ENCODE peak calls at places on chromosomes 16 and 17, in four cellular contexts. One of them, this sample, is unnamed.
A peak's percentile ranks its signal among the peaks of the same experiment; 100 is the strongest.

GRCh38 chr17:56292010-56292409 is 138.7 kb downstream of the ANKFN1 start:
- DNase-seq in adrenal gland: no peak
- DNase-seq in tibial nerve: no peak
- DNase-seq in keratinocyte: peak; percentile 1
- DNase-seq in this sample: no peak

GRCh38 chr16:63372283-63372682 is 1336.0 kb upstream of the CDH8 start:
- DNase-seq in adrenal gland: no peak
- DNase-seq in tibial nerve: no peak
- DNase-seq in keratinocyte: no peak
- DNase-seq in this sample: no peak

GRCh38 chr16:13864689-13865088 is 55.3 kb upstream of the ERCC4 start:
- DNase-seq in adrenal gland: no peak
- DNase-seq in tibial nerve: no peak
- DNase-seq in keratinocyte: no peak
- DNase-seq in this sample: no peak

GRCh38 chr16:85275533-85276249 is 163.4 kb upstream of the CIBAR2 start:
- DNase-seq in adrenal gland: peak; percentile 85
- DNase-seq in tibial nerve: peak; percentile 59
- DNase-seq in keratinocyte: no peak
- DNase-seq in this sample: peak; percentile 73

GRCh38 chr17:11608396-11608795 is 10.1 kb downstream of the DNAH9 start:
- DNase-seq in adrenal gland: peak; percentile 94
- DNase-seq in tibial nerve: peak; percentile 40
- DNase-seq in keratinocyte: no peak
- DNase-seq in this sample: no peak

GRCh38 chr16:88428156-88428555 is 24.9 kb upstream of the ZFPM1 start:
- DNase-seq in adrenal gland: no peak
- DNase-seq in tibial nerve: no peak
- DNase-seq in keratinocyte: no peak
- DNase-seq in this sample: no peak

GRCh38 chr16:27520982-27521673 is 28.6 kb downstream of the GTF3C1 start:
- DNase-seq in adrenal gland: peak; percentile 81
- DNase-seq in tibial nerve: no peak
- DNase-seq in keratinocyte: no peak
- DNase-seq in this sample: peak; percentile 75

GRCh38 chr17:5043524-5043923 is 8.3 kb upstream of the SLC52A1 start:
- DNase-seq in adrenal gland: no peak
- DNase-seq in tibial nerve: no peak
- DNase-seq in keratinocyte: no peak
- DNase-seq in this sample: no peak

GRCh38 chr17:47945529-47946508 is 4.4 kb downstream of the PNPO start:
- DNase-seq in adrenal gland: no peak
- DNase-seq in tibial nerve: no peak
- DNase-seq in keratinocyte: no peak
- DNase-seq in this sample: no peak

GRCh38 chr17:44002141-44002848 is 2.1 kb upstream of the NAGS start:
- DNase-seq in adrenal gland: no peak
- DNase-seq in tibial nerve: no peak
- DNase-seq in keratinocyte: no peak
- DNase-seq in this sample: no peak

GRCh38 chr16:57994361-57994760 is 6.1 kb downstream of the ZNF319 start:
- DNase-seq in adrenal gland: no peak
- DNase-seq in tibial nerve: no peak
- DNase-seq in keratinocyte: no peak
- DNase-seq in this sample: no peak

GRCh38 chr17:7754656-7755055 is 37.1 kb downstream of the DNAH2 start:
- DNase-seq in adrenal gland: no peak
- DNase-seq in tibial nerve: no peak
- DNase-seq in keratinocyte: no peak
- DNase-seq in this sample: no peak

GRCh38 chr17:76261421-76262215 is 3.5 kb upstream of the UBALD2 start:
- DNase-seq in adrenal gland: no peak
- DNase-seq in tibial nerve: no peak
- DNase-seq in keratinocyte: no peak
- DNase-seq in this sample: no peak

GRCh38 chr16:11957591-11958395 is 7.2 kb upstream of the TNFRSF17 start:
- DNase-seq in adrenal gland: no peak
- DNase-seq in tibial nerve: no peak
- DNase-seq in keratinocyte: no peak
- DNase-seq in this sample: no peak

GRCh38 chr16:66472961-66473610 is 46.0 kb downstream of the BEAN1 start:
- DNase-seq in adrenal gland: no peak
- DNase-seq in tibial nerve: no peak
- DNase-seq in keratinocyte: no peak
- DNase-seq in this sample: no peak

GRCh38 chr17:65231086-65231485 is 93.9 kb downstream of the RGS9 start:
- DNase-seq in adrenal gland: no peak
- DNase-seq in tibial nerve: no peak
- DNase-seq in keratinocyte: no peak
- DNase-seq in this sample: no peak

GRCh38 chr16:84960942-84961341 is 50.4 kb downstream of the ZDHHC7 start:
- DNase-seq in adrenal gland: no peak
- DNase-seq in tibial nerve: no peak
- DNase-seq in keratinocyte: no peak
- DNase-seq in this sample: no peak

GRCh38 chr16:74830646-74831045 is 56.0 kb upstream of the FA2H start:
- DNase-seq in adrenal gland: peak; percentile 29
- DNase-seq in tibial nerve: no peak
- DNase-seq in keratinocyte: no peak
- DNase-seq in this sample: no peak

GRCh38 chr17:38341035-38341721 is 2.6 kb downstream of the GPR179 start:
- DNase-seq in adrenal gland: peak; percentile 86
- DNase-seq in tibial nerve: peak; percentile 43
- DNase-seq in keratinocyte: no peak
- DNase-seq in this sample: no peak

GRCh38 chr17:30236297-30236624 is 764 bp upstream of the SLC6A4 start:
- DNase-seq in adrenal gland: no peak
- DNase-seq in tibial nerve: no peak
- DNase-seq in keratinocyte: no peak
- DNase-seq in this sample: no peak

GRCh38 chr17:77363821-77364361 is 223.1 kb downstream of the SEC14L1 start:
- DNase-seq in adrenal gland: peak; percentile 85
- DNase-seq in tibial nerve: no peak
- DNase-seq in keratinocyte: no peak
- DNase-seq in this sample: no peak
- H3K4me1 ChIP-seq in adrenal gland: peaks cover 36% of the 10 kb centered on the region
- H3K4me1 ChIP-seq in tibial nerve: peaks cover 44% of the 10 kb centered on the region
- H3K4me1 ChIP-seq in keratinocyte: peaks cover 57% of the 10 kb centered on the region
- H3K4me1 ChIP-seq in this sample: no peaks in the 10 kb centered on the region

DNA sequence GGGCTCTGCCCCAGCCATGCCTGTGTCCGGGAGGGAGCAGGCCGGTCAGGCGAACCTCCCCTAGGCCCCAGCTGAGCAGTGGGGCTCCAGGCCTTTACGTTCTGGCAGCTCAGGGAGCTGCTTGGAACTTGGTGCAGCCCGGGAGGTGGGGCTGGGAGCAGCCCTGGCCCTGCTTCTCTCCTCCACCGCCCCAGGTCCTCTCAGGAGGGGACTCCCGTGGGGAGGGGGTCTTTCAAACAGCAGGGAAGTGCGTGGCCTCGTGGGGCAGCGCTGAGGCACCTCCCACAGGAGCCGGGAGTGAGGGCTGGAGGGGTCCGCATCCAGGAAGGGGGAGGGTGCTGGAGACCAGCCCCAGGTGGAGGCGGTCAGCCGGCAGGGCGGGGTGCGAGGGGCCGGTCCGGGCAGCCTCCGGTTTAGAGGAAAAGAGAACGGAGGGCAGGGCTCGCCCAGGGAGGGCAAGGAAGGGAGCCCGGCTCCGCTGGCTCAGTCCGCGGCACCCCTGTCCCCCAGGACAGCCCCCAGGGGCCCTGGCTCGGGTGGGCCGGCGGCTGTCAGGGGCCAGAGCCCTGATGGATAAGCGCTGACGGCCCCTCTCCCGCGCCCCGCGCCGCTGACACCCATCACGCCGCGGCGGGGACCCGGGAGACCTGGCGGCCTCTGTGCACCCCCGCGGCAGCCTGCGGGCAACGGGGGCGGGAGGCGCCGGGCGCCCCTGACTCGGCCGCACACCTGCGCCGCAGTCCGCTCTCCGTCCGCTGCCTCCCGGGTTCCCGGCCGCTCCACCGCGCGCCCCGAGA is 585 bp upstream of the PRR35 start:
- DNase-seq in adrenal gland: no peak
- DNase-seq in tibial nerve: no peak
- DNase-seq in keratinocyte: no peak
- DNase-seq in this sample: no peak
- H3K4me3 ChIP-seq in adrenal gland: no peak overlapping the region
- H3K4me3 ChIP-seq in tibial nerve: no peak overlapping the region
- H3K4me3 ChIP-seq in keratinocyte: no peak overlapping the region
- H3K4me3 ChIP-seq in this sample: no peak overlapping the region

GRCh38 chr17:63439682-63440081 is 6.4 kb downstream of the CYB561 start:
- DNase-seq in adrenal gland: no peak
- DNase-seq in tibial nerve: no peak
- DNase-seq in keratinocyte: no peak
- DNase-seq in this sample: peak; percentile 27
- H3K27ac ChIP-seq in adrenal gland: no peak overlapping the region
- H3K27ac ChIP-seq in tibial nerve: peak overlapping the region; percentile 82
- H3K27ac ChIP-seq in keratinocyte: no peak overlapping the region
- H3K27ac ChIP-seq in this sample: no peak overlapping the region

DNA sequence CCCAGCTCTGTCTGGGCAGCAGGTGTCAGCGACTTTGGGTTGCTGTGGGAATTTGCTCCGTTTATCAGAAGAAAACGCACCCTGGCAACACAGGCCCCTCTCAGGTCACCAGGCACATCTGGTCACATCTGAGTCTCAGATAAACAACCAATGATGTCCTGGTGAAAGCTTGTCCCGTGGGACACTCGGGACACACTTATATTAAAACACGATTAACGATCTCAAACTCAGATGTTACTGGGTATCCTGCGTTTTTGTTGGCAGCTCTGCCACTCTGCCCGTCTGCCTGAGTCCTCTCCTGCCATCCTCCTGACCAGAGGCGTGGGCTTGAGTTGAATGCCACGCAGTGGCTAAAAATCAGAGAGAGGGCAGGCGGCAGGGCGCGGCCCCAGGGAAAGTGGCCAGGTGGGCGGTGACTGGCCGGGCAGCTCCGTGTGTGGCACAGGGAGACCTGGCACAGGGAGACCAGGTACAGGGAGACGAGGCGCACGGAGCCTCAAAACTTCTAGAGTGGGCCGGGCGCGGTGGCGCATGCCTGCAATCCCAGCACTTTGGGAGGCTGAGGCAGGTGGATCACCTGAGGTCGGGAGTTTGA is 2.1 kb downstream of the SECTM1 start:
- DNase-seq in adrenal gland: no peak
- DNase-seq in tibial nerve: no peak
- DNase-seq in keratinocyte: no peak
- DNase-seq in this sample: no peak
- H3K4me1 ChIP-seq in adrenal gland: peaks cover 12% of the 10 kb centered on the region
- H3K4me1 ChIP-seq in tibial nerve: peaks cover 40% of the 10 kb centered on the region
- H3K4me1 ChIP-seq in keratinocyte: peaks cover 49% of the 10 kb centered on the region
- H3K4me1 ChIP-seq in this sample: no peaks in the 10 kb centered on the region

GRCh38 chr16:3134338-3135119 is at the start of gene ZNF213:
- DNase-seq in adrenal gland: peak; percentile 99
- DNase-seq in tibial nerve: peak; percentile 91
- DNase-seq in keratinocyte: no peak
- DNase-seq in this sample: peak; percentile 97

GRCh38 chr16:3131755-3132377 is 3.0 kb upstream of the ZNF213 start:
- DNase-seq in adrenal gland: no peak
- DNase-seq in tibial nerve: no peak
- DNase-seq in keratinocyte: no peak
- DNase-seq in this sample: no peak

GRCh38 chr16:3127745-3128144 is 7.1 kb upstream of the ZNF213 start:
- DNase-seq in adrenal gland: no peak
- DNase-seq in tibial nerve: no peak
- DNase-seq in keratinocyte: no peak
- DNase-seq in this sample: no peak

GRCh38 chr16:3123986-3124886 is 10.6 kb upstream of the ZNF213 start:
- DNase-seq in adrenal gland: peak; percentile 98
- DNase-seq in tibial nerve: peak; percentile 96
- DNase-seq in keratinocyte: peak; percentile 63
- DNase-seq in this sample: peak; percentile 98

GRCh38 chr16:3129137-3130131 is 5.4 kb upstream of the ZNF213 start:
- DNase-seq in adrenal gland: peak; percentile 90
- DNase-seq in tibial nerve: peak; percentile 35
- DNase-seq in keratinocyte: no peak
- DNase-seq in this sample: peak; percentile 81
- H3K4me3 ChIP-seq in adrenal gland: no peak overlapping the region
- H3K4me3 ChIP-seq in tibial nerve: peak overlapping the region; percentile 52
- H3K4me3 ChIP-seq in keratinocyte: peak overlapping the region; percentile 65
- H3K4me3 ChIP-seq in this sample: no peak overlapping the region

GRCh38 chr17:82244413-82245140 is 15.7 kb downstream of the SLC16A3 start:
- DNase-seq in adrenal gland: no peak
- DNase-seq in tibial nerve: no peak
- DNase-seq in keratinocyte: no peak
- DNase-seq in this sample: no peak
- H3K27ac ChIP-seq in adrenal gland: no peak overlapping the region
- H3K27ac ChIP-seq in tibial nerve: no peak overlapping the region
- H3K27ac ChIP-seq in keratinocyte: no peak overlapping the region
- H3K27ac ChIP-seq in this sample: no peak overlapping the region

DNA sequence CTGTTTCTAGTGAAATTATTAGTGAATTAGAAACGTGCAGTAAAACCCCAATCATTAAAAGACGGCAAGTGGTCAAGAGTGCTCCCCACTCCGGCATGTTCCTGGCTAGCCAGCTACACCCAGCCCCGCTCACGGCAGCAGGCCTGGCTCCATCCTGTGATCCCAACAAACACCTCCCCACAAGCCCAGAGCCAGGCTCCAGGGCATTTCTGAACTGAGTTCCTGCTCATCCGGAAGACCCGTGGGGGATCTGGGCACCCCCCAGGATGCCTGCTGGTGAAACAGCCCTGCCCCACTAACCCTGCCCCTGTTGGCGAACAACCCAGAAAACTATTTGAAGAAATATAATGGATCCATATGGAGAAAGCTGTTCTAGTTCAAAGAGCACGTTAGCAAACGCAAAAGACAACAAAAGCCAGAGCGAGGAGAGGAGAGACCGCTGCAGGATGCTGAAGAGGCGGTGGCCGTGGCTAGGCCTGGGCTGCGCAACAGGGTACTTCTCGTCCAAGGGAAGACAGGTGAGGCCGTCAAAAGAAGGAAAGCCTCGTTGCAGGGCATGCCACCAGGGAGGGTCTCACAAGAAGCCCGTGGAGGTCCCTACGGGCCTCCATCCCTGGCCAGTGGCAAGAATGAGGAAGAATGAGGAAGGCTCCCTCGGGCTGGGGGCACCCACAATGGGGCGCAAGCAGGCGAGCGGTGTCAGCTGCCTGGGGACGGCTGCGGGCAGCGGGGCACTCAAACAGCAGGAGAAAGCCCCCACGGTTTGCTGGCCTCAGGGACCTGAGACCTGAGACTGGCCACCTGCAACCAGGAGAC is 19.2 kb downstream of the SLC16A3 start:
- DNase-seq in adrenal gland: no peak
- DNase-seq in tibial nerve: no peak
- DNase-seq in keratinocyte: no peak
- DNase-seq in this sample: peak; percentile 43
- H3K4me1 ChIP-seq in adrenal gland: peaks cover 18% of the 10 kb centered on the region
- H3K4me1 ChIP-seq in tibial nerve: peaks cover 32% of the 10 kb centered on the region
- H3K4me1 ChIP-seq in keratinocyte: peaks cover 30% of the 10 kb centered on the region
- H3K4me1 ChIP-seq in this sample: no peaks in the 10 kb centered on the region

This sample was measured in aorta.